ENCODE peak calls at places on chromosome 6, in four cellular contexts. W, B, Q and O are unnamed samples.

GRCh38 chr6:76593668-76594067 is 521.2 kb upstream of the IMPG1 start:
- DNase-seq in B (no peak), Q (no peak), W (no peak), O (no peak)

GRCh38 chr6:36297511-36297910 is 27.7 kb downstream of the PNPLA1 start:
- DNase-seq in B (no peak), Q (no peak), W (no peak), O (no peak)

GRCh38 chr6:101322921-101323320 is 70.6 kb upstream of the GRIK2 start:
- DNase-seq in Q (no peak), B (no peak), W (no peak), O (no peak)

GRCh38 chr6:115570326-115570725 is 490.4 kb downstream of the FRK start:
- DNase-seq in Q (no peak), B (no peak), W (no peak), O (no peak)

GRCh38 chr6:52540286-52540902 is 36.5 kb downstream of the TRAM2 start:
- DNase-seq in B (no peak), W (no peak), Q (no peak), O (no peak)

GRCh38 chr6:81834141-81834621 is 81.7 kb upstream of the TENT5A start:
- DNase-seq in W (no peak), B (no peak), Q (no peak), O (no peak)

GRCh38 chr6:76631641-76632040 is 559.2 kb upstream of the IMPG1 start:
- DNase-seq in W (no peak), B (no peak), Q (no peak), O (no peak)

GRCh38 chr6:25963426-25964123 is 973 bp downstream of the TRIM38 start:
- DNase-seq in W (no peak), B (no peak), Q (no peak), O (no peak)

GRCh38 chr6:133341607-133342158 is 100.5 kb downstream of the EYA4 start:
- DNase-seq in B (no peak), W (no peak), Q (no peak), O (no peak)

GRCh38 chr6:32669240-32669639 is 2.8 kb upstream of the HLA-DQB1 start:
- DNase-seq in B (no peak), Q (no peak), W (no peak), O (no peak)

GRCh38 chr6:17883665-17884500 is 103.6 kb downstream of the KIF13A start:
- DNase-seq in W (no peak), Q (no peak), B (no peak), O (no peak)
- H3K4me3 ChIP-seq in W (no peak overlapping the region), Q (no peak overlapping the region), B (no peak overlapping the region), O (no peak overlapping the region)

GRCh38 chr6:22279427-22279826 is 17.4 kb downstream of the PRL start:
- DNase-seq in Q (no peak), W (no peak), B (no peak), O (no peak)
- H3K9me3 ChIP-seq in Q (no peaks in the 10 kb centered on the region), W (no peaks in the 10 kb centered on the region), B (peaks cover 8% of the 10 kb centered on the region), O (no peaks in the 10 kb centered on the region)

GRCh38 chr6:38282911-38283310 is 356.8 kb downstream of the BTBD9 start:
- DNase-seq in W (no peak), Q (no peak), B (no peak), O (no peak)
- H3K4me3 ChIP-seq in W (no peak overlapping the region), Q (no peak overlapping the region), B (no peak overlapping the region), O (no peak overlapping the region)

GRCh38 chr6:170040906-170041305 is 250.0 kb downstream of the DLL1 start:
- DNase-seq in W (no peak), B (no peak), Q (no peak), O (no peak)
- H3K9me3 ChIP-seq in W (no peaks in the 10 kb centered on the region), B (no peaks in the 10 kb centered on the region), Q (no peaks in the 10 kb centered on the region), O (no peaks in the 10 kb centered on the region)

GRCh38 chr6:57013501-57013900 is 33.0 kb upstream of the KIAA1586 start:
- DNase-seq in W (no peak), Q (no peak), B (no peak), O (no peak)
- H3K4me3 ChIP-seq in W (no peak overlapping the region), Q (no peak overlapping the region), B (no peak overlapping the region), O (no peak overlapping the region)

GRCh38 chr6:42380208-42380979 is 71.3 kb downstream of the TRERF1 start:
- DNase-seq in B (no peak), W (no peak), Q (no peak), O (no peak)
- H3K9me3 ChIP-seq in B (no peaks in the 10 kb centered on the region), W (no peaks in the 10 kb centered on the region), Q (no peaks in the 10 kb centered on the region), O (no peaks in the 10 kb centered on the region)

GRCh38 chr6:117495873-117496272 is 13.4 kb downstream of the DCBLD1 start:
- DNase-seq in W (no peak), B (no peak), Q (no peak), O (no peak)
- H3K4me3 ChIP-seq in W (no peak overlapping the region), B (no peak overlapping the region), Q (no peak overlapping the region), O (no peak overlapping the region)

GRCh38 chr6:33895296-33895695 is 91.5 kb upstream of the MLN start:
- DNase-seq in B (no peak), Q (peak; percentile 38), W (no peak), O (no peak)
- H3K9me3 ChIP-seq in B (no peaks in the 10 kb centered on the region), Q (no peaks in the 10 kb centered on the region), W (no peaks in the 10 kb centered on the region), O (no peaks in the 10 kb centered on the region)